ENCODE peak calls at places on chromosomes 2 and 18, in four cellular contexts. One of them, this sample, is unnamed.

GRCh38 chr2:20880221-20880771 is 57.4 kb upstream of the LDAH start:
- DNase-seq in brain microvascular endothelial cell: no peak
- DNase-seq in GM12865: no peak
- DNase-seq in CD8-positive, alpha-beta T cell: no peak
- DNase-seq in this sample: no peak

GRCh38 chr2:238425505-238425978 is 1.2 kb upstream of the ASB1 start:
- DNase-seq in brain microvascular endothelial cell: no peak
- DNase-seq in GM12865: no peak
- DNase-seq in CD8-positive, alpha-beta T cell: no peak
- DNase-seq in this sample: no peak

GRCh38 chr2:104774631-104775030 is 79.3 kb upstream of the POU3F3 start:
- DNase-seq in brain microvascular endothelial cell: peak; percentile 75
- DNase-seq in GM12865: no peak
- DNase-seq in CD8-positive, alpha-beta T cell: no peak
- DNase-seq in this sample: no peak

GRCh38 chr2:64617631-64618151 is 36.0 kb downstream of the SERTAD2 start:
- DNase-seq in brain microvascular endothelial cell: no peak
- DNase-seq in GM12865: no peak
- DNase-seq in CD8-positive, alpha-beta T cell: no peak
- DNase-seq in this sample: no peak

GRCh38 chr2:26770986-26771586 is 7.0 kb downstream of the SLC35F6 start:
- DNase-seq in brain microvascular endothelial cell: peak; percentile 41
- DNase-seq in GM12865: peak; percentile 52
- DNase-seq in CD8-positive, alpha-beta T cell: no peak
- DNase-seq in this sample: no peak

GRCh38 chr18:79502785-79503184 is 107.1 kb downstream of the NFATC1 start:
- DNase-seq in brain microvascular endothelial cell: no peak
- DNase-seq in GM12865: no peak
- DNase-seq in CD8-positive, alpha-beta T cell: no peak
- DNase-seq in this sample: no peak

GRCh38 chr2:216700088-216700567 is 4.8 kb upstream of the IGFBP5 start:
- DNase-seq in brain microvascular endothelial cell: no peak
- DNase-seq in GM12865: no peak
- DNase-seq in CD8-positive, alpha-beta T cell: no peak
- DNase-seq in this sample: no peak

GRCh38 chr2:150165988-150166965 is 321.2 kb downstream of the RND3 start:
- DNase-seq in brain microvascular endothelial cell: no peak
- DNase-seq in GM12865: no peak
- DNase-seq in CD8-positive, alpha-beta T cell: no peak
- DNase-seq in this sample: no peak

DNA sequence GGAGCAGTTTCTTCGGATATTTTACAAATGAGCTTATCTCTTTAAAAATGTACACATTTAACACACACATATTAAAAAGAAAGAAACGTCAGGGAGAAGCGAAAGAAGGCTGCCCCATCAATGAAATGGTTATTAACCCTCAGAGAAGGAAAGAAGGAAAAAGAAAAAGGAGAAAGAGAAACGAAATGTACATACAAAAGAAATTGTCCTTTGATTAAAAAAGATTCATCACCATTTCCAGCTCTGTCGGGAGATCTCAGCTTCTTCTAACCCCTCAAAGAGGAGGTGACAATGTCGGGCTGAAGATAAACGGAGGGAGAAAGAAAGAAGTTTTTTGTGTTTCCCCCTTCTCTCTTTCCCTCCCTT is 1.5 kb downstream of the IKZF2 start:
- DNase-seq in brain microvascular endothelial cell: no peak
- DNase-seq in GM12865: no peak
- DNase-seq in CD8-positive, alpha-beta T cell: no peak
- DNase-seq in this sample: no peak
- H3K4me3 ChIP-seq in brain microvascular endothelial cell: peak overlapping the region; percentile 69
- H3K4me3 ChIP-seq in GM12865: peak overlapping the region; percentile 85
- H3K4me3 ChIP-seq in CD8-positive, alpha-beta T cell: peak overlapping the region; percentile 34
- H3K4me3 ChIP-seq in this sample: peak overlapping the region; percentile 63

DNA sequence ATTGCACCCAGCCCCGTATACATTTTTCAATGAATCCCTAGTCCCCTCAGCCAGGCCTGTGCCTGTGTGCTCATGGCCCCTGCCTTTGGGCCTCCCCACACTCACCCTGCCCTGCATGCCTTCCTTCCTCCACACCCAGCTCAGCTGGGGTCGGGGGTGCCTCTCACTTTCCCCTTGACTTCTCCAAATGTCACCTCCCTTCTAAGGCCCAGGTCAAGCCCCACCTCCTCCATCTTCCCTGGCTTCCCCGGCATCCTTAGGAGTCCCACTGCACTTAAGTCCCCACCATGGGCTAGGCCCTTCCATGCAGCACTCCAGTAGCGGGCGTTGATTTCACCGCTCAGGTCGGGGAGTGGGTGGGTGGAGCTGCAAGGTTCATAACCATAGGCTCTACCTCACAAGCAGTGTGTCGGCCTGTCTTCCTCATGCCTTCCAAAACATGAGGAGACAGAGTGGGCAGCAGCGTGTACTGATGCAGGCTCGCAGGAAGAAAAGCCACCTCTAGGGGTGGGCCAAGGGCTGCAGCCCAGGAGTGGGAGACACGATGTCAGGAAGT is 47.7 kb downstream of the DNMT3A start:
- DNase-seq in brain microvascular endothelial cell: no peak
- DNase-seq in GM12865: no peak
- DNase-seq in CD8-positive, alpha-beta T cell: no peak
- DNase-seq in this sample: no peak
- H3K4me3 ChIP-seq in brain microvascular endothelial cell: no peak overlapping the region
- H3K4me3 ChIP-seq in GM12865: no peak overlapping the region
- H3K4me3 ChIP-seq in CD8-positive, alpha-beta T cell: peak overlapping the region; percentile 46
- H3K4me3 ChIP-seq in this sample: no peak overlapping the region

DNA sequence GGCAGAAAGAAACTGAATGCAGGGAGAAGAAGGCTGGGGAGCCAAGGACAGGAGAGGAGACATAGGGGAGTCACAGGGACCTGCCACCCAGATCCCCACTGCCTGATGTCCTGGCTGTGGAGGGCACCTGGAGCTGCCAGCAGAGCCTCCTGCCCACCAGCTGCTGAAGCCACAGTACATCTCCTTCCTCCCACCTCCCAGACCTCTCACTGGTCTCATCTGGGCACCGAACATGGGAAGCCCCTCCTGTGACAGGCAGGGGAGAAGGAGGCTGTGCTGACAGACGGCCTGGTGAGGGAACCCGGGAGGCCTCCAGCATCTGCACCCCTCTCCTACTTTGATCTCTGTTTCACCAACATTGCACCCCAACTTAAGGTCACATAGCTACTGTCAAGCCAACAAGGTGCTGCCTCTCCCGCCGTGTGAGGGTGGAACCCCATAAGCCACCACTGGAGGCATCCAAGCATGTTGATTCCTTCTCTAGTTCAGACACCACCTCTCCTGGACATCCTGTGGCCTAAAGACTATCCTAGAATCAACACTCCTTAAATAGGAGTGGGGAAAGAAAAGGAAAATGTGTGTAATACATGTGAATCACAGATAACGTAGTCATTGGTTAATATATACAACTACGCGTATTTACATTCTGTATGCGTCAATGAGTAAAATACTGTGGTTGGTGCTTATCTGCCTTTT is 3.6 kb upstream of the RNPEPL1 start:
- DNase-seq in brain microvascular endothelial cell: no peak
- DNase-seq in GM12865: peak; percentile 61
- DNase-seq in CD8-positive, alpha-beta T cell: no peak
- DNase-seq in this sample: no peak
- H3K4me3 ChIP-seq in brain microvascular endothelial cell: no peak overlapping the region
- H3K4me3 ChIP-seq in GM12865: peak overlapping the region; percentile 79
- H3K4me3 ChIP-seq in CD8-positive, alpha-beta T cell: peak overlapping the region; percentile 61
- H3K4me3 ChIP-seq in this sample: peak overlapping the region; percentile 57

GRCh38 chr18:76697441-76697901 is 124.9 kb upstream of the ZNF236 start:
- DNase-seq in brain microvascular endothelial cell: no peak
- DNase-seq in GM12865: no peak
- DNase-seq in CD8-positive, alpha-beta T cell: no peak
- DNase-seq in this sample: no peak
- H3K4me3 ChIP-seq in brain microvascular endothelial cell: peak overlapping the region; percentile 35
- H3K4me3 ChIP-seq in GM12865: no peak overlapping the region
- H3K4me3 ChIP-seq in CD8-positive, alpha-beta T cell: no peak overlapping the region
- H3K4me3 ChIP-seq in this sample: no peak overlapping the region

This sample was measured in Jurkat, Clone E6-1.